ENCODE peak calls at places on chromosomes 2 and 18, in nine cellular contexts. I is left colon; C is HFF-Myc; S is nephron progenitor cell; W is central memory CD4-positive, alpha-beta T cell; R is endodermal cell; Z is adrenal gland; L is activated T-helper 9 cell treated with anti-CD3 and anti-CD28 coated beads, Interleukin-2, amount 50 U/mL, for 16 hours; A is mammary epithelial cell. K is an unnamed sample.

GRCh38 chr2:28352104-28352503 is 40.6 kb upstream of the FOSL2 start:
- DNase-seq in R (no peak), A (no peak), S (no peak), I (peak), L (no peak), Z (no peak), C (no peak), W (no peak), K (no peak)

GRCh38 chr2:238040918-238041317 is 19.9 kb upstream of the SCLY start:
- DNase-seq in W (no peak), A (no peak), S (no peak), R (no peak), I (no peak), L (no peak), Z (no peak), C (no peak), K (no peak)

GRCh38 chr18:907880-908512 is 3.3 kb downstream of the ADCYAP1 start:
- DNase-seq in I (no peak), C (no peak), R (peak), Z (no peak), W (no peak), L (no peak), S (peak), A (no peak), K (no peak)

GRCh38 chr2:85503168-85503610 is 35.8 kb upstream of the MAT2A start:
- DNase-seq in L (no peak), Z (no peak), A (peak), S (no peak), I (peak), R (no peak), C (no peak), W (no peak), K (no peak)

GRCh38 chr2:120245520-120245835 is 7.2 kb upstream of the RALB start:
- DNase-seq in C (no peak), R (peak), S (peak), I (peak), L (no peak), Z (peak), W (no peak), A (no peak), K (no peak)

GRCh38 chr2:98172951-98173350 is 86.0 kb downstream of the VWA3B start:
- DNase-seq in Z (no peak), R (no peak), I (no peak), C (no peak), L (no peak), W (no peak), S (no peak), A (no peak), K (no peak)

GRCh38 chr2:233462202-233462785 is 104.3 kb downstream of the USP40 start:
- DNase-seq in Z (no peak), I (no peak), C (no peak), W (no peak), S (no peak), L (no peak), R (no peak), A (no peak), K (no peak)

GRCh38 chr2:96264656-96265348 is 995 bp downstream of the TMEM127 start:
- DNase-seq in L (peak), C (no peak), W (peak), A (no peak), I (no peak), R (peak), S (peak), Z (no peak), K (no peak)

GRCh38 chr2:162175720-162176119 is 23.7 kb upstream of the GCG start:
- DNase-seq in L (no peak), R (no peak), A (no peak), I (no peak), Z (no peak), C (no peak), W (no peak), S (no peak), K (no peak)

GRCh38 chr2:105378276-105378840 is 20.5 kb downstream of the FHL2 start:
- DNase-seq in I (no peak), L (no peak), S (no peak), R (no peak), Z (no peak), A (peak), C (no peak), W (no peak), K (no peak)

GRCh38 chr2:36502081-36502480 is 95.9 kb downstream of the FEZ2 start:
- DNase-seq in S (no peak), W (no peak), I (no peak), R (no peak), L (no peak), A (no peak), Z (no peak), C (no peak), K (no peak)

GRCh38 chr2:37653805-37654378 is 17.6 kb downstream of the CDC42EP3 start:
- DNase-seq in A (peak), I (no peak), L (no peak), R (no peak), W (no peak), S (no peak), C (no peak), Z (peak), K (no peak)

GRCh38 chr2:70541481-70542020 is 12.1 kb downstream of the TGFA start:
- DNase-seq in R (no peak), A (peak), W (no peak), C (no peak), S (no peak), L (no peak), I (no peak), Z (no peak), K (no peak)

GRCh38 chr2:196263181-196263747 is 91.9 kb upstream of the STK17B start:
- DNase-seq in W (peak), A (peak), C (no peak), S (no peak), Z (no peak), R (no peak), I (no peak), L (no peak), K (no peak)

GRCh38 chr2:53021285-53021684 is 746.3 kb upstream of the CHAC2 start:
- DNase-seq in A (peak), I (no peak), L (no peak), W (no peak), C (peak), S (no peak), R (no peak), Z (no peak), K (no peak)

GRCh38 chr2:28662468-28663095 is 89.0 kb upstream of the PPP1CB start:
- DNase-seq in R (no peak), W (no peak), Z (no peak), I (peak), S (peak), L (no peak), C (no peak), A (no peak), K (no peak)

GRCh38 chr18:10432781-10433180 is 21.7 kb upstream of the APCDD1 start:
- DNase-seq in A (no peak), Z (no peak), C (no peak), S (no peak), L (no peak), I (no peak), R (no peak), W (no peak), K (no peak)

GRCh38 chr18:36200354-36200771 is 13.1 kb downstream of the MOCOS start:
- DNase-seq in S (no peak), Z (no peak), A (no peak), R (no peak), W (no peak), C (no peak), I (no peak), L (no peak), K (no peak)

GRCh38 chr2:203612246-203612645 is 77.1 kb upstream of the RAPH1 start:
- DNase-seq in R (no peak), C (no peak), A (no peak), W (no peak), S (no peak), L (no peak), Z (no peak), I (no peak), K (no peak)

GRCh38 chr2:32061973-32062861 is 1.1 kb upstream of the SPAST start:
- DNase-seq in C (no peak), R (peak), L (no peak), W (no peak), Z (peak), I (peak), A (peak), S (peak), K (no peak)

GRCh38 chr2:233795735-233796171 is 17.6 kb downstream of the MROH2A start:
- DNase-seq in I (no peak), W (no peak), A (no peak), R (peak), S (no peak), L (no peak), C (no peak), Z (no peak), K (no peak)

GRCh38 chr2:127632592-127633489 is 13.1 kb upstream of the GPR17 start:
- DNase-seq in W (no peak), R (no peak), Z (no peak), L (no peak), I (no peak), C (no peak), S (no peak), A (no peak), K (no peak)

GRCh38 chr2:186460465-186460864 is 25.6 kb upstream of the ZC3H15 start:
- DNase-seq in L (no peak), A (no peak), I (no peak), R (no peak), S (no peak), W (no peak), C (no peak), Z (no peak), K (no peak)